ENCODE peak calls at places on chromosomes 7 and 10, in ten cellular contexts. A, Z, D, P, L, F, C, R, Q and T are unnamed samples.

GRCh38 chr7:130071701-130072622 is 1.6 kb downstream of the KLHDC10 start:
- DNase-seq in A (peak; percentile 93), Z (peak; percentile 92), D (peak; percentile 50), P (no peak), L (no peak), F (peak; percentile 71), C (no peak), R (no peak), Q (peak; percentile 89), T (peak; percentile 63)

GRCh38 chr10:43137701-43137970 is 609 bp upstream of the CSGALNACT2 start:
- DNase-seq in A (peak; percentile 64), Z (peak; percentile 69), D (no peak), P (no peak), L (no peak), F (peak; percentile 64), C (peak; percentile 77), R (no peak), Q (peak; percentile 42), T (peak; percentile 34)

GRCh38 chr7:157875230-157876179 is 538.7 kb downstream of the DNAJB6 start:
- DNase-seq in A (no peak), Z (peak; percentile 6), D (no peak), P (no peak), L (no peak), F (no peak), C (no peak), R (no peak), Q (no peak), T (no peak)

GRCh38 chr10:121988361-121989324 is at the start of gene TACC2:
- DNase-seq in A (no peak), Z (no peak), D (no peak), P (no peak), L (no peak), F (no peak), C (no peak), R (no peak), Q (no peak), T (peak; percentile 47)

GRCh38 chr10:126013489-126014281 is 117.3 kb downstream of the FANK1 start:
- DNase-seq in A (peak; percentile 49), Z (no peak), D (no peak), P (no peak), L (no peak), F (peak; percentile 18), C (no peak), R (no peak), Q (peak; percentile 18), T (no peak)

GRCh38 chr7:157690833-157691382 is 354.1 kb downstream of the DNAJB6 start:
- DNase-seq in A (peak; percentile 63), Z (no peak), D (peak; percentile 17), P (peak; percentile 59), L (peak; percentile 79), F (no peak), C (peak; percentile 66), R (peak; percentile 40), Q (no peak), T (no peak)

GRCh38 chr7:94400022-94400421 is 5.3 kb downstream of the COL1A2 start:
- DNase-seq in A (peak; percentile 14), Z (no peak), D (no peak), P (no peak), L (no peak), F (no peak), C (no peak), R (no peak), Q (no peak), T (no peak)

GRCh38 chr10:131310054-131310903 is 1.2 kb downstream of the TCERG1L start:
- DNase-seq in A (no peak), Z (peak; percentile 59), D (no peak), P (no peak), L (no peak), F (no peak), C (no peak), R (no peak), Q (no peak), T (no peak)

GRCh38 chr10:5502903-5503835 is 3.8 kb upstream of the CALML5 start:
- DNase-seq in A (no peak), Z (no peak), D (peak; percentile 93), P (no peak), L (no peak), F (no peak), C (no peak), R (no peak), Q (no peak), T (peak; percentile 81)

GRCh38 chr10:91208645-91209044 is 11.8 kb upstream of the PCGF5 start:
- DNase-seq in A (no peak), Z (no peak), D (no peak), P (no peak), L (no peak), F (no peak), C (no peak), R (no peak), Q (no peak), T (no peak)

GRCh38 chr7:157663061-157663863 is 326.5 kb downstream of the DNAJB6 start:
- DNase-seq in A (no peak), Z (no peak), D (no peak), P (no peak), L (no peak), F (no peak), C (no peak), R (no peak), Q (no peak), T (no peak)

GRCh38 chr7:128361463-128362441 is at the start of gene PRRT4:
- DNase-seq in A (no peak), Z (peak; percentile 72), D (no peak), P (no peak), L (no peak), F (peak; percentile 74), C (peak; percentile 72), R (no peak), Q (no peak), T (no peak)
- TF ChIP-seq CTCF in A (peak; percentile 1), Z (peak; percentile 28), D (no peak), P (no peak), L (no peak), F (no peak), C (peak; percentile 36), R (no peak), Q (no peak), T (no peak)

GRCh38 chr7:117673367-117673766 is 193.5 kb downstream of the CFTR start:
- DNase-seq in A (peak; percentile 23), Z (no peak), D (peak; percentile 54), P (no peak), L (no peak), F (no peak), C (peak; percentile 68), R (no peak), Q (no peak), T (peak; percentile 63)

GRCh38 chr7:117666689-117667088 is 186.9 kb downstream of the CFTR start:
- DNase-seq in A (no peak), Z (no peak), D (no peak), P (no peak), L (no peak), F (no peak), C (no peak), R (no peak), Q (no peak), T (no peak)

GRCh38 chr7:117667456-117667855 is 187.6 kb downstream of the CFTR start:
- DNase-seq in A (peak; percentile 26), Z (no peak), D (no peak), P (no peak), L (no peak), F (no peak), C (no peak), R (no peak), Q (no peak), T (no peak)

GRCh38 chr7:117672433-117672832 is 192.6 kb downstream of the CFTR start:
- DNase-seq in A (no peak), Z (no peak), D (peak; percentile 41), P (no peak), L (no peak), F (no peak), C (no peak), R (no peak), Q (no peak), T (no peak)

GRCh38 chr7:117669818-117670217 is 190.0 kb downstream of the CFTR start:
- DNase-seq in A (no peak), Z (peak; percentile 12), D (no peak), P (no peak), L (no peak), F (no peak), C (no peak), R (no peak), Q (no peak), T (no peak)
- TF ChIP-seq CTCF in A (no peak), Z (no peak), D (no peak), P (no peak), L (no peak), F (no peak), C (peak; percentile 30), R (no peak), Q (no peak), T (no peak)

GRCh38 chr10:132406750-132407149 is 9.8 kb downstream of the PWWP2B start:
- DNase-seq in A (no peak), Z (no peak), D (no peak), P (no peak), L (no peak), F (no peak), C (no peak), R (no peak), Q (no peak), T (no peak)

GRCh38 chr10:132407243-132407746 is 10.3 kb downstream of the PWWP2B start:
- DNase-seq in A (no peak), Z (no peak), D (no peak), P (no peak), L (no peak), F (no peak), C (no peak), R (no peak), Q (no peak), T (peak; percentile 82)

GRCh38 chr10:132408367-132408781 is 11.4 kb downstream of the PWWP2B start:
- DNase-seq in A (no peak), Z (no peak), D (peak; percentile 49), P (no peak), L (no peak), F (no peak), C (no peak), R (no peak), Q (no peak), T (no peak)

GRCh38 chr10:132408823-132409666 is 12.0 kb downstream of the PWWP2B start:
- DNase-seq in A (no peak), Z (no peak), D (peak; percentile 74), P (no peak), L (no peak), F (no peak), C (no peak), R (no peak), Q (no peak), T (peak; percentile 73)

GRCh38 chr10:132407846-132408278 is 10.9 kb downstream of the PWWP2B start:
- DNase-seq in A (peak; percentile 24), Z (peak; percentile 58), D (peak; percentile 94), P (peak; percentile 93), L (no peak), F (no peak), C (no peak), R (no peak), Q (no peak), T (peak; percentile 92)
- TF ChIP-seq CTCF in A (no peak), Z (no peak), D (peak; percentile 35), P (no peak), L (no peak), F (no peak), C (no peak), R (no peak), Q (no peak), T (no peak)

GRCh38 chr10:88399240-88399639 is 183.9 kb downstream of the RNLS start:
- DNase-seq in A (no peak), Z (no peak), D (no peak), P (no peak), L (no peak), F (no peak), C (no peak), R (no peak), Q (no peak), T (no peak)

GRCh38 chr10:88404133-88404532 is 179.0 kb downstream of the RNLS start:
- DNase-seq in A (no peak), Z (no peak), D (no peak), P (no peak), L (no peak), F (no peak), C (no peak), R (no peak), Q (no peak), T (no peak)

GRCh38 chr10:88401671-88402347 is 181.3 kb downstream of the RNLS start:
- DNase-seq in A (peak; percentile 49), Z (peak; percentile 17), D (no peak), P (no peak), L (no peak), F (no peak), C (no peak), R (no peak), Q (no peak), T (no peak)
- TF ChIP-seq CTCF in A (peak; percentile 48), Z (peak; percentile 28), D (peak; percentile 31), P (no peak), L (no peak), F (no peak), C (no peak), R (no peak), Q (no peak), T (no peak)